ENCODE peak calls at places on chromosomes 6 and 20, in eight cellular contexts. C, O, Z, L, D, Y, X and K are unnamed samples.

GRCh38 chr6:43180985-43181384 is 1.0 kb upstream of the CUL9 start:
- DNase-seq in C (no peak), O (no peak), Z (no peak), L (no peak), D (no peak), Y (no peak), X (no peak), K (no peak)

GRCh38 chr6:35213161-35213823 is 464 bp upstream of the SCUBE3 start:
- DNase-seq in C (no peak), O (no peak), Z (no peak), L (no peak), D (no peak), Y (no peak), X (no peak), K (no peak)

GRCh38 chr20:1944345-1945099 is 49.3 kb downstream of the SIRPA start:
- DNase-seq in C (no peak), O (no peak), Z (no peak), L (no peak), D (no peak), Y (no peak), X (peak), K (no peak)

GRCh38 chr20:50321797-50322480 is 131.3 kb downstream of the CEBPB start:
- DNase-seq in C (no peak), O (no peak), Z (no peak), L (no peak), D (no peak), Y (no peak), X (no peak), K (no peak)

GRCh38 chr6:3899970-3900439 is 50.8 kb downstream of the FAM50B start:
- DNase-seq in C (no peak), O (no peak), Z (peak), L (peak), D (no peak), Y (no peak), X (no peak), K (no peak)

GRCh38 chr20:6558361-6558760 is 209.1 kb upstream of the BMP2 start:
- DNase-seq in C (no peak), O (no peak), Z (no peak), L (no peak), D (no peak), Y (no peak), X (no peak), K (no peak)

GRCh38 chr6:144710207-144710606 is 425.1 kb downstream of the UTRN start:
- DNase-seq in C (no peak), O (no peak), Z (no peak), L (peak), D (peak), Y (no peak), X (no peak), K (no peak)

GRCh38 chr6:17987576-17988421 is at the start of gene KIF13A:
- DNase-seq in C (peak), O (peak), Z (peak), L (peak), D (peak), Y (peak), X (peak), K (peak)

GRCh38 chr20:54938707-54939106 is 463.3 kb downstream of the DOK5 start:
- DNase-seq in C (no peak), O (no peak), Z (no peak), L (no peak), D (no peak), Y (no peak), X (no peak), K (no peak)

GRCh38 chr20:18839507-18840247 is 26.1 kb downstream of the SCP2D1 start:
- DNase-seq in C (no peak), O (no peak), Z (no peak), L (no peak), D (no peak), Y (no peak), X (no peak), K (no peak)

GRCh38 chr20:15236812-15237211 is 899.4 kb upstream of the FLRT3 start:
- DNase-seq in C (peak), O (no peak), Z (peak), L (peak), D (peak), Y (no peak), X (peak), K (no peak)

GRCh38 chr6:95959291-95959690 is 56.5 kb upstream of the FUT9 start:
- DNase-seq in C (no peak), O (no peak), Z (no peak), L (no peak), D (no peak), Y (no peak), X (no peak), K (no peak)

GRCh38 chr6:140346461-140346860 is 972.0 kb upstream of the CITED2 start:
- DNase-seq in C (no peak), O (no peak), Z (no peak), L (no peak), D (peak), Y (no peak), X (no peak), K (no peak)

GRCh38 chr20:10218536-10219451 is at the start of gene SNAP25:
- DNase-seq in C (no peak), O (peak), Z (peak), L (no peak), D (peak), Y (no peak), X (peak), K (peak)

GRCh38 chr6:56087421-56087820 is 160.0 kb downstream of the COL21A1 start:
- DNase-seq in C (no peak), O (no peak), Z (no peak), L (no peak), D (peak), Y (no peak), X (no peak), K (no peak)

GRCh38 chr20:6746901-6747609 is 20.4 kb upstream of the BMP2 start:
- DNase-seq in C (no peak), O (no peak), Z (no peak), L (no peak), D (peak), Y (no peak), X (no peak), K (no peak)

GRCh38 chr6:154865291-154865690 is 129.8 kb upstream of the TIAM2 start:
- DNase-seq in C (no peak), O (no peak), Z (no peak), L (no peak), D (peak), Y (no peak), X (no peak), K (no peak)

GRCh38 chr20:49669601-49670189 is 44.0 kb downstream of the B4GALT5 start:
- DNase-seq in C (peak), O (no peak), Z (no peak), L (no peak), D (no peak), Y (no peak), X (no peak), K (peak)

GRCh38 chr6:12369781-12370262 is 79.7 kb downstream of the EDN1 start:
- DNase-seq in C (peak), O (no peak), Z (no peak), L (peak), D (no peak), Y (no peak), X (no peak), K (no peak)

GRCh38 chr20:60262967-60263603 is 304.9 kb downstream of the CDH26 start:
- DNase-seq in C (no peak), O (no peak), Z (peak), L (peak), D (no peak), Y (peak), X (peak), K (peak)

GRCh38 chr6:104682722-104683643 is 176.7 kb downstream of the HACE1 start:
- DNase-seq in C (peak), O (peak), Z (peak), L (peak), D (peak), Y (peak), X (peak), K (peak)

GRCh38 chr6:44006123-44006871 is 121.0 kb downstream of the MRPL14 start:
- DNase-seq in C (no peak), O (no peak), Z (no peak), L (no peak), D (no peak), Y (no peak), X (no peak), K (no peak)

GRCh38 chr20:23007886-23008285 is 27.2 kb upstream of the SSTR4 start:
- DNase-seq in C (no peak), O (no peak), Z (no peak), L (no peak), D (no peak), Y (no peak), X (no peak), K (no peak)

GRCh38 chr20:59151820-59152219 is 11.8 kb upstream of the ZNF831 start:
- DNase-seq in C (no peak), O (no peak), Z (no peak), L (no peak), D (no peak), Y (no peak), X (no peak), K (peak)

GRCh38 chr6:7106752-7107577 is 796 bp upstream of the RREB1 start:
- DNase-seq in C (peak), O (no peak), Z (no peak), L (peak), D (peak), Y (peak), X (peak), K (peak)

GRCh38 chr20:33673411-33674293 is 576 bp downstream of the NECAB3 start:
- DNase-seq in C (no peak), O (no peak), Z (no peak), L (peak), D (no peak), Y (no peak), X (no peak), K (no peak)

GRCh38 chr6:147080215-147080614 is 124.0 kb upstream of the STXBP5 start:
- DNase-seq in C (no peak), O (no peak), Z (no peak), L (no peak), D (no peak), Y (no peak), X (no peak), K (no peak)

GRCh38 chr20:41318271-41318649 is 729 bp upstream of the ZHX3 start:
- DNase-seq in C (no peak), O (no peak), Z (no peak), L (no peak), D (no peak), Y (no peak), X (no peak), K (no peak)

GRCh38 chr6:166252601-166253000 is 55.6 kb downstream of the PRR18 start:
- DNase-seq in C (no peak), O (no peak), Z (no peak), L (no peak), D (no peak), Y (no peak), X (no peak), K (no peak)

GRCh38 chr6:155185544-155185943 is 78.3 kb upstream of the CLDN20 start:
- DNase-seq in C (no peak), O (peak), Z (peak), L (peak), D (peak), Y (no peak), X (no peak), K (no peak)

GRCh38 chr6:69349776-69350175 is 447.0 kb downstream of the LMBRD1 start:
- DNase-seq in C (no peak), O (no peak), Z (no peak), L (no peak), D (no peak), Y (peak), X (no peak), K (no peak)

GRCh38 chr20:7106910-7107309 is 339.4 kb downstream of the BMP2 start:
- DNase-seq in C (no peak), O (no peak), Z (no peak), L (no peak), D (no peak), Y (no peak), X (no peak), K (no peak)

GRCh38 chr20:50320910-50321796 is 130.5 kb downstream of the CEBPB start:
- DNase-seq in C (no peak), O (no peak), Z (peak), L (peak), D (peak), Y (peak), X (peak), K (no peak)

DNA sequence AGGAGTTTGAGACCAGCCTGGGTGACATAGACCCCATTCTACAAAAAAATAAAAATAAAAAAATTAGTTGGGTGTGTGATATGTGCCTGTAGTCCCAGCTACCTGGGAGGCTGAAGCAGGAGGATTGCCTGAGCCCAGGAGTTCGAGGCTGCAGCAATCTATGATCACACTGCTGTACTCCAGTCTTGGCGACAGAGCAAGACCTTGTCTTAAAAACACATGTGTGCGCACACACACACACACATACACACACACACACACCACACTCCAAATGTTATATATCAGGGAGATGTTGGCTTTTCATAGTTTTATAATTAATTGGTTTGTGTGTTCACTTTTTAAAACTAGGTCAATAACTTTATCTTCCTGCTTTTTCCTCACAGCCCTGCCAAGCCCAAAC is 110.5 kb downstream of the RTN4IP1 start:
- DNase-seq in C (no peak), O (no peak), Z (no peak), L (no peak), D (no peak), Y (no peak), X (no peak), K (no peak)
- H3K4me3 ChIP-seq in C (peak), O (no peak), Z (no peak), L (no peak), D (no peak), Y (no peak), X (no peak), K (peak)

GRCh38 chr6:26440977-26441358 is 664 bp downstream of the BTN3A3 start:
- DNase-seq in C (no peak), O (no peak), Z (no peak), L (no peak), D (no peak), Y (no peak), X (no peak), K (no peak)

GRCh38 chr6:26439151-26439550 is 1.2 kb upstream of the BTN3A3 start:
- DNase-seq in C (no peak), O (no peak), Z (no peak), L (no peak), D (no peak), Y (no peak), X (no peak), K (no peak)

GRCh38 chr6:26439552-26440125 is 665 bp upstream of the BTN3A3 start:
- DNase-seq in C (no peak), O (no peak), Z (no peak), L (no peak), D (no peak), Y (no peak), X (no peak), K (no peak)

GRCh38 chr6:26438000-26438399 is 2.3 kb upstream of the BTN3A3 start:
- DNase-seq in C (no peak), O (no peak), Z (no peak), L (no peak), D (no peak), Y (no peak), X (no peak), K (no peak)

GRCh38 chr6:26441977-26442376 is 1.7 kb downstream of the BTN3A3 start:
- DNase-seq in C (no peak), O (no peak), Z (no peak), L (no peak), D (no peak), Y (no peak), X (no peak), K (no peak)
- H3K4me3 ChIP-seq in C (peak), O (no peak), Z (no peak), L (no peak), D (no peak), Y (peak), X (no peak), K (peak)

GRCh38 chr20:3248993-3249347 is 10.0 kb upstream of the SLC4A11 start:
- DNase-seq in C (no peak), O (no peak), Z (no peak), L (no peak), D (no peak), Y (no peak), X (no peak), K (no peak)
- H3K4me3 ChIP-seq in C (no peak), O (peak), Z (peak), L (no peak), D (peak), Y (peak), X (no peak), K (no peak)

GRCh38 chr20:17505664-17506517 is 25.3 kb downstream of the BFSP1 start:
- DNase-seq in C (no peak), O (no peak), Z (no peak), L (no peak), D (peak), Y (no peak), X (no peak), K (no peak)

GRCh38 chr20:17507032-17507431 is 24.1 kb downstream of the BFSP1 start:
- DNase-seq in C (no peak), O (no peak), Z (no peak), L (no peak), D (no peak), Y (no peak), X (no peak), K (no peak)

GRCh38 chr20:17503501-17504325 is 27.5 kb downstream of the BFSP1 start:
- DNase-seq in C (no peak), O (no peak), Z (no peak), L (no peak), D (no peak), Y (no peak), X (no peak), K (no peak)

GRCh38 chr20:17504326-17504897 is 26.8 kb downstream of the BFSP1 start:
- DNase-seq in C (no peak), O (no peak), Z (no peak), L (peak), D (no peak), Y (no peak), X (peak), K (no peak)

DNA sequence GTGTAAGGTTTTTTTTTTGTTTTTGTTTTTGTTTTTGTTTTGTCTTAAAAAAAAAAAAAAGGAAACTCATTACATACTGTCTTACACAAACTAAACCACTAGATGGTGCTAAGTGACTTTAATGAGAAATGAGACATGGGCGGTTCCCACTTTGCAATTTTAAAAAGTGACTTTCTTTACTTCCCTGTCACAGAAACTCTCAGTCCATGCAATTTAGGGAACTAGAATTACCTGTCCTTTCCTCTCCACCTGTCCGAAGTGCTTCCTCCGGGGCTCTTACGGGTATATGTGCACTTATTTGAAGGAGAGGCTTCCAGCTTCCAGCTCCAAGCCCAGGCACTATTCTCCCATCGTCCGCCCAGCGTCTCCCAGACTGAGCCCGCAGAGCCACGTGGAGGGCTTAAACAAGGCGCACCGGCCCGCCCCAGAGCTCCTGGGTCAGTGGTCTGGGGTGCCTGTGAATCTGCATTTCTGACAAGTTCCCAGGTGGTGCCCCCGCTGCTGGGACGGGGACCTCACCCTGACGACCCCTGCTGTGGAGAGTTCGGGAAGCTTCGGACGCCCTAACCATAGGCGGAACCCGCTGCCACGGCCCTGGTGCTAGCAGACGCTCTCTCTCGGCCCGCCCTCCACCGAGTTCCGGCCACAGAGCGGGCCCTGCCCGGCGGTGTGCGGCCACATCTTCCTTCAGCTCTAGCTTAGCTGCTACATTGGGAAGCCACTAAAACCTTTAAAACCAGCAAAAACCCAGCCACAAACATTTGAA is 26.1 kb downstream of the BFSP1 start:
- DNase-seq in C (peak), O (peak), Z (peak), L (peak), D (peak), Y (peak), X (peak), K (peak)
- H3K4me3 ChIP-seq in C (peak), O (peak), Z (peak), L (peak), D (peak), Y (peak), X (no peak), K (peak)

GRCh38 chr20:56826971-56827645 is 198.0 kb downstream of the TFAP2C start:
- DNase-seq in C (no peak), O (no peak), Z (no peak), L (no peak), D (peak), Y (peak), X (no peak), K (no peak)
- H3K4me3 ChIP-seq in C (no peak), O (no peak), Z (no peak), L (peak), D (no peak), Y (no peak), X (no peak), K (no peak)

GRCh38 chr6:112087136-112087908 is at the start of the genes FAM229B and TUBE1:
- DNase-seq in C (peak), O (peak), Z (peak), L (peak), D (peak), Y (peak), X (peak), K (peak)

GRCh38 chr6:112085666-112086065 is 1.6 kb downstream of the TUBE1 start:
- DNase-seq in C (no peak), O (no peak), Z (no peak), L (no peak), D (no peak), Y (no peak), X (no peak), K (no peak)

GRCh38 chr6:112086744-112087135 is 542 bp downstream of the TUBE1 start:
- DNase-seq in C (no peak), O (peak), Z (no peak), L (no peak), D (peak), Y (no peak), X (no peak), K (no peak)

GRCh38 chr6:112087916-112088315 is 525 bp downstream of the FAM229B start:
- DNase-seq in C (no peak), O (peak), Z (no peak), L (no peak), D (no peak), Y (no peak), X (no peak), K (no peak)
- H3K4me3 ChIP-seq in C (peak), O (peak), Z (peak), L (peak), D (peak), Y (peak), X (peak), K (peak)

GRCh38 chr6:28810655-28811053 is 113.1 kb downstream of the TRIM27 start:
- DNase-seq in C (no peak), O (peak), Z (no peak), L (no peak), D (no peak), Y (no peak), X (no peak), K (no peak)

GRCh38 chr6:28814032-28814976 is 109.5 kb downstream of the TRIM27 start:
- DNase-seq in C (no peak), O (no peak), Z (no peak), L (no peak), D (no peak), Y (no peak), X (no peak), K (no peak)

GRCh38 chr6:28809947-28810654 is 113.7 kb downstream of the TRIM27 start:
- DNase-seq in C (no peak), O (peak), Z (no peak), L (no peak), D (no peak), Y (no peak), X (no peak), K (no peak)

GRCh38 chr6:28812778-28813569 is 110.8 kb downstream of the TRIM27 start:
- DNase-seq in C (no peak), O (no peak), Z (no peak), L (no peak), D (no peak), Y (no peak), X (no peak), K (no peak)

GRCh38 chr6:28811873-28812272 is 111.9 kb downstream of the TRIM27 start:
- DNase-seq in C (no peak), O (peak), Z (no peak), L (no peak), D (no peak), Y (no peak), X (no peak), K (no peak)
- H3K4me3 ChIP-seq in C (no peak), O (peak), Z (no peak), L (no peak), D (no peak), Y (no peak), X (no peak), K (no peak)

GRCh38 chr6:85771925-85772430 is 129.3 kb upstream of the SYNCRIP start:
- DNase-seq in C (no peak), O (no peak), Z (no peak), L (no peak), D (no peak), Y (no peak), X (no peak), K (no peak)
- H3K4me3 ChIP-seq in C (no peak), O (no peak), Z (no peak), L (no peak), D (no peak), Y (no peak), X (no peak), K (no peak)